ENCODE peak calls at places on chromosome 11, in ten cellular contexts. F is HFF-Myc; H is cardiac muscle cell; E is GM06990; Z is IMR-90; J is psoas muscle; G is CD8-positive, alpha-beta T cell; D is cardiac fibroblast; U is A673; A is GM23338. X is an unnamed sample.

GRCh38 chr11:67558084-67558772 is 25.4 kb upstream of the GSTP1 start:
- DNase-seq in U (no peak), E (peak; percentile 76), F (no peak), D (peak; percentile 69), J (no peak), H (peak; percentile 54), G (no peak), A (no peak), Z (no peak), X (no peak)

GRCh38 chr11:15727125-15727524 is 612.4 kb downstream of the INSC start:
- DNase-seq in H (no peak), E (no peak), Z (no peak), F (no peak), A (no peak), J (no peak), G (no peak), D (no peak), U (no peak), X (no peak)

GRCh38 chr11:2898366-2899079 is 12.9 kb upstream of the CDKN1C start:
- DNase-seq in Z (peak; percentile 94), F (peak; percentile 82), U (peak; percentile 89), H (peak; percentile 94), G (peak; percentile 78), D (peak; percentile 94), J (peak; percentile 51), E (no peak), A (no peak), X (peak; percentile 95)

GRCh38 chr11:121297872-121298271 is 5.3 kb downstream of the SC5D start:
- DNase-seq in G (no peak), U (no peak), J (no peak), E (no peak), F (no peak), Z (no peak), H (no peak), A (no peak), D (no peak), X (no peak)

GRCh38 chr11:86818466-86819282 is 18.3 kb downstream of the PRSS23 start:
- DNase-seq in G (no peak), A (peak; percentile 85), D (peak; percentile 88), E (no peak), Z (peak; percentile 81), U (peak; percentile 89), F (peak; percentile 60), J (no peak), H (peak; percentile 85), X (peak; percentile 89)

GRCh38 chr11:111327908-111328624 is 29.7 kb downstream of the POU2AF3 start:
- DNase-seq in F (no peak), U (no peak), D (no peak), G (no peak), H (no peak), A (peak; percentile 6), J (peak; percentile 25), Z (no peak), E (no peak), X (no peak)

GRCh38 chr11:67439321-67440228 is 2.1 kb upstream of the PTPRCAP start:
- DNase-seq in Z (no peak), H (peak; percentile 17), G (peak; percentile 60), F (no peak), E (no peak), U (peak; percentile 60), A (peak; percentile 61), D (peak; percentile 26), J (no peak), X (no peak)

GRCh38 chr11:47533690-47534135 is 19.2 kb downstream of the CELF1 start:
- DNase-seq in J (no peak), G (no peak), E (no peak), A (no peak), Z (peak; percentile 86), H (peak; percentile 61), F (no peak), D (peak; percentile 56), U (no peak), X (peak; percentile 76)

GRCh38 chr11:73242291-73243092 is 24.4 kb downstream of the P2RY2 start:
- DNase-seq in U (peak; percentile 82), G (peak; percentile 84), D (peak; percentile 77), A (peak; percentile 90), Z (peak; percentile 60), F (peak; percentile 60), H (peak; percentile 77), J (peak; percentile 80), E (peak; percentile 77), X (peak; percentile 80)

GRCh38 chr11:35919244-35919643 is 24.6 kb upstream of the LDLRAD3 start:
- DNase-seq in U (no peak), H (peak; percentile 34), D (peak; percentile 29), G (no peak), F (no peak), A (peak; percentile 14), E (no peak), Z (peak; percentile 12), J (no peak), X (no peak)

GRCh38 chr11:10597877-10598341 is 29.4 kb upstream of the LYVE1 start:
- DNase-seq in E (no peak), Z (peak; percentile 41), F (no peak), G (no peak), U (no peak), D (no peak), A (no peak), H (peak; percentile 60), J (no peak), X (peak; percentile 67)

GRCh38 chr11:13761712-13762111 is 93.2 kb downstream of the FAR1 start:
- DNase-seq in U (no peak), H (peak; percentile 15), D (peak; percentile 7), A (no peak), E (no peak), J (no peak), G (no peak), F (no peak), Z (peak; percentile 44), X (peak; percentile 28)

GRCh38 chr11:110286298-110287040 is 9.9 kb downstream of the RDX start:
- DNase-seq in F (no peak), J (no peak), D (no peak), H (no peak), A (no peak), Z (no peak), G (no peak), U (no peak), E (no peak), X (no peak)

GRCh38 chr11:21582791-21583190 is 610.1 kb upstream of the ANO5 start:
- DNase-seq in A (no peak), J (no peak), G (no peak), F (no peak), Z (no peak), D (no peak), H (no peak), E (no peak), U (peak; percentile 10), X (no peak)

GRCh38 chr11:21588754-21589153 is 604.1 kb upstream of the ANO5 start:
- DNase-seq in F (no peak), H (no peak), D (no peak), A (no peak), J (no peak), G (no peak), Z (no peak), U (peak; percentile 4), E (no peak), X (no peak)
- TF ChIP-seq CTCF in F (no peak), H (no peak), D (no peak), A (no peak), J (no peak), G (no peak), Z (no peak), U (no peak), E (no peak), X (no peak)

GRCh38 chr11:117986981-117987495 is 844 bp downstream of the IL10RA start:
- DNase-seq in E (peak; percentile 64), A (no peak), F (no peak), Z (no peak), G (peak; percentile 70), D (no peak), J (no peak), H (no peak), U (no peak), X (no peak)
- H3K4me3 ChIP-seq in E (peak overlapping the region; percentile 83), A (peak overlapping the region; percentile 79), F (no peak overlapping the region), Z (no peak overlapping the region), G (peak overlapping the region; percentile 81), D (no peak overlapping the region), J (peak overlapping the region; percentile 68), H (no peak overlapping the region), U (no peak overlapping the region), X (no peak overlapping the region)

GRCh38 chr11:1309498-1310314 is at the start of gene TOLLIP:
- DNase-seq in J (peak; percentile 97), H (peak; percentile 94), D (peak; percentile 93), U (peak; percentile 93), G (peak; percentile 99), F (peak; percentile 56), A (peak; percentile 95), E (peak; percentile 94), Z (peak; percentile 87), X (peak; percentile 92)
- TF ChIP-seq CTCF in J (peak; percentile 7), H (peak; percentile 18), D (peak; percentile 5), U (no peak), G (no peak), F (no peak), A (no peak), E (peak; percentile 40), Z (peak; percentile 33), X (peak; percentile 35)

GRCh38 chr11:61058583-61059259 is 43.6 kb upstream of the CD5 start:
- DNase-seq in A (no peak), F (no peak), J (no peak), D (no peak), U (no peak), E (no peak), H (no peak), G (no peak), Z (no peak), X (no peak)

GRCh38 chr11:61059260-61059752 is 43.0 kb upstream of the CD5 start:
- DNase-seq in H (no peak), A (no peak), F (no peak), E (no peak), D (no peak), U (no peak), Z (no peak), J (no peak), G (no peak), X (no peak)

GRCh38 chr11:61062181-61062955 is 39.9 kb upstream of the CD5 start:
- DNase-seq in G (peak; percentile 39), U (no peak), F (no peak), Z (no peak), D (no peak), E (no peak), J (no peak), A (no peak), H (no peak), X (no peak)

GRCh38 chr11:61057615-61058014 is 44.7 kb upstream of the CD5 start:
- DNase-seq in U (no peak), G (no peak), Z (no peak), J (no peak), F (no peak), A (no peak), E (no peak), H (no peak), D (no peak), X (no peak)

DNA sequence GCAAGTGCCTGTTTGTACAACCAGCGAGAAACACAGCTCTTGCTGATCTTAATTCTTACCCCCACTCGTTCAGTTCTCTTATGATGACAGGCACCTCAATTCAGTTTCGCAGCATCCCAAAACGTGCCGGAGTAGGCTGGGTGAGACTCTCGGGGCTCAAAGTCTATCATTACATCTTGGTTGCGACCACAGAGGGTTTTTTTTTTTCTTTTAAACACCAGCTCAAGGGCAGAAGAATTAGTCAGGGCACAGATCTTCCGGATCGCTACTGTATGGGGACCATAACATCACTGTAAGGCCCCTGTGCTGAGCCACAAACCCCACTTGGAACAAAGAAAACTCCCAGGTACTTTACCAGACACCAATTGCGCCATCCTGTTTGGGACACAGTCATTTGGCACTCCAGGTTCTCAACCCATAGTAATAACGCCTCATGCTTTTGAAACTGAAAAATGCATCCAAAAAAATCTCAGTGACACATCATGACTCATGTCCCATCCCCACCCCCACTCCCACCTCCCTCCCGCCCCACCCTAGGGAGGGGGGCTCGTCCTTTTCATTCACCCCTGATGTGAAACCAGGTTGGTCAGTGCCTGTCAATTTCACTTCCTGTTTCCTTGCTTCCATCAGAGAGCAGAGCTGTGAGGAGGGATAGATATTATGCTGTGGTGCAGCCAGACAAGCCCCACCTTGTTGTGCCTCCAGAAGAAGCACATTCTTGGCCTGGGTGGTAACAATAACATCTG is 41.0 kb upstream of the CD5 start:
- DNase-seq in J (no peak), E (peak; percentile 90), H (peak; percentile 6), F (no peak), G (no peak), D (no peak), A (no peak), Z (no peak), U (no peak), X (peak; percentile 9)
- H3K4me3 ChIP-seq in J (no peak overlapping the region), E (peak overlapping the region; percentile 3), H (no peak overlapping the region), F (no peak overlapping the region), G (peak overlapping the region; percentile 8), D (no peak overlapping the region), A (no peak overlapping the region), Z (no peak overlapping the region), U (no peak overlapping the region), X (no peak overlapping the region)

X was measured in choroid plexus epithelial cell.